ENCODE peak calls at places on chromosomes 2 and 18, in eight cellular contexts. P is left ventricle myocardium inferior; J is neural progenitor cell; F is Peyer's patch; L is effector memory CD4-positive, alpha-beta T cell; H is fibroblast of lung; I is ascending aorta; B is tibial nerve. T is an unnamed sample.

GRCh38 chr2:86221066-86221684 is 21.9 kb downstream of the MRPL35 start:
- DNase-seq in I (no peak), J (peak; percentile 79), L (peak; percentile 7), B (no peak), P (no peak), H (peak; percentile 43), F (no peak), T (no peak)

GRCh38 chr18:42306208-42306980 is 351.4 kb downstream of the PIK3C3 start:
- DNase-seq in L (no peak), I (no peak), B (no peak), F (no peak), J (no peak), H (peak; percentile 24), P (no peak), T (no peak)

GRCh38 chr18:62957885-62958472 is 242.6 kb downstream of the PHLPP1 start:
- DNase-seq in F (no peak), H (peak; percentile 26), J (peak; percentile 55), I (no peak), P (no peak), B (peak; percentile 63), L (peak; percentile 14), T (no peak)

GRCh38 chr2:217108086-217108485 is 248.2 kb upstream of the TNP1 start:
- DNase-seq in P (no peak), F (no peak), B (no peak), J (no peak), I (no peak), H (no peak), L (no peak), T (no peak)

GRCh38 chr2:146734042-146734715 is 1110.7 kb upstream of the ACVR2A start:
- DNase-seq in I (no peak), J (peak; percentile 58), L (no peak), P (no peak), F (no peak), B (no peak), H (peak; percentile 45), T (no peak)

GRCh38 chr2:166417669-166418068 is 41.9 kb upstream of the SCN9A start:
- DNase-seq in I (no peak), L (no peak), P (no peak), J (peak; percentile 21), H (peak; percentile 63), B (no peak), F (no peak), T (no peak)

GRCh38 chr2:134375935-134376334 is 122.1 kb downstream of the MGAT5 start:
- DNase-seq in B (peak; percentile 34), J (peak; percentile 22), I (no peak), F (no peak), H (peak; percentile 78), L (no peak), P (no peak), T (peak; percentile 47)

GRCh38 chr2:96538487-96539214 is 2.1 kb downstream of the ARID5A start:
- DNase-seq in F (peak; percentile 79), H (peak; percentile 50), L (peak; percentile 83), P (peak; percentile 85), B (peak; percentile 88), I (peak; percentile 83), J (peak; percentile 95), T (peak; percentile 94)

GRCh38 chr2:217878865-217879595 is 123.8 kb downstream of the TNS1 start:
- DNase-seq in B (no peak), I (no peak), H (no peak), L (no peak), F (no peak), J (peak; percentile 60), P (no peak), T (peak; percentile 43)

GRCh38 chr2:62202729-62203128 is 6.8 kb downstream of the B3GNT2 start:
- DNase-seq in P (no peak), B (no peak), L (no peak), I (no peak), J (no peak), F (no peak), H (no peak), T (no peak)

DNA sequence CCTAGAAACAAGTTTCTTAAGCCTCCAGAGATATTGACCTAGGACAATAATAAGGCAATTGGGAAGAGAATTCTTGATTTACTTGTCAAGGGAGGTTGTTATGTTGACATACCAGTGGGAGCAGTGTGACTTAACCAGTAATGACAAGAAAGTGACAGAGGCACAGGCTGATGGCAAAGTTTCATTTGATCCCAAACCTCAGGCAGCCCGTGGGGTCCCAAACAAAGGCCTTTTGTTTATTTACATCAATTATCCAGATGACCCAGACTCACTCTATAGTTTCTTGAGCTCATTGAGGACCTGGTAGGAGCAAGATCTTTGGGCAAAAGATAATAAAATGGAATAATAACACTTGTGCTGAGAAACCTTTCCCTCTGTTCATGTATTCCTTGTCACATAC is 336.8 kb downstream of the ARL6IP6 start:
- DNase-seq in B (no peak), L (no peak), I (no peak), H (no peak), P (no peak), F (no peak), J (peak; percentile 54), T (no peak)
- H3K4me1 ChIP-seq in B (no peaks in the 10 kb centered on the region), L (no peaks in the 10 kb centered on the region), I (no peaks in the 10 kb centered on the region), H (no peaks in the 10 kb centered on the region), P (no peaks in the 10 kb centered on the region), F (no peaks in the 10 kb centered on the region), J (peaks cover 17% of the 10 kb centered on the region), T (no peaks in the 10 kb centered on the region)

DNA sequence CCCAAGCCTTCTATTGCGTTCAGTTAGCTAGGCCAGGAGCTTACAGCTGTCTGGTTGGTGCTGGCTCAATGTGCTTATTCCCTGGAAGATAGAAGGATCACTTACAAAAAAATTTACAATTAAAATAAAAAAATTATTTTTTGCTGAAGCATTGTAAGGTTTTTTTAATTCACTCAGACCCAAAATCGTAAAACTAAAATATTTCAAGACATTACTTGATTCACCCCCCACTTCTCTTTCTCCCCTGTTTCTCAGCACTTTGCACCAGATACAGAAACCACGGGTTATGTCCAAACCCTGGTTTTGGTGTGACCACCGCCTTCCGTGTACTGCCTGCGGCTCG is 901 bp upstream of the PTPRM start:
- DNase-seq in F (no peak), L (no peak), H (peak; percentile 6), P (no peak), B (no peak), J (no peak), I (no peak), T (no peak)
- H3K4me3 ChIP-seq in F (peak overlapping the region; percentile 83), L (peak overlapping the region; percentile 25), H (peak overlapping the region; percentile 78), P (peak overlapping the region; percentile 84), B (peak overlapping the region; percentile 47), J (peak overlapping the region; percentile 63), I (peak overlapping the region; percentile 85), T (peak overlapping the region; percentile 84)

DNA sequence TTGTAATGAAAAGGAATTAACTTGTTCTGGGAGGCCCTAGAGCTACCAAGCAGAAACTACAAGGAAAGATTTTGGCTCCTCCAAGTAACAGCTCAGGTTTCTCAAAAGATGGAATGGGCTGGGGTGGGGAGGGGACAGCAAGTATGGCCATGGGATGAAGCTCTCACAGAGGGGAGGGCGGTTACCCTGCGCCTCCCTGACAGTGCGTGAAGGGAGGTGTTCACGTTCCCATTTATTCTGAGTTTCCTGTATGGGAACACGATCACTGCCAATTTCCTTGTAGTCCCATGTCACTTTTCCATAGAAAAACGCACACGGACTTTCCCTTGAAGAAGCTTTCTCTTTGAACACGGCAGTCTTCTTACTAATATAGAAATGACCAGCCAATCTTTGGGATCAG is 17.0 kb downstream of the CDC42EP3 start:
- DNase-seq in F (no peak), J (peak; percentile 31), I (no peak), H (no peak), L (no peak), P (no peak), B (no peak), T (no peak)
- H3K27ac ChIP-seq in F (peak overlapping the region; percentile 74), J (no peak overlapping the region), I (peak overlapping the region; percentile 84), H (peak overlapping the region; percentile 20), L (peak overlapping the region; percentile 64), P (peak overlapping the region; percentile 98), B (peak overlapping the region; percentile 9), T (peak overlapping the region; percentile 94)

DNA sequence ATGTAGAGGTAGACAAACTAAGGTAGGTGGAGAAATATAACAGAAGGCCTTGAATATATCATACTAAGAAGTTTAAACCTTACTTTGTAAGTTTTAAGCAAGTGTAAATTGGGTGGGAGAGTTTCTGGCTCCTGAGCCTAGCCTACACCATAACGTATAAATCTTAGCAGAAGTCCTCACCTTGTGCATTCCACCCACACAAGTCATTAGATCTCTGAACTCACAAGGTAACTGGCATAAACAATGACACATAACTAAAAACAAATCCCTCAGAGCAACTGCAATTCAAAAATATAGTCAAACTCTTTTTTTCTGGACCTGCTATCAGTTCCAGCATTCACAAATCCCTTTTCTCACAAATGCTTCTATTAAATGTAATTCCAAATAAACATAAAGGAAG is 9.4 kb downstream of the REV1 start:
- DNase-seq in H (peak; percentile 41), L (no peak), F (no peak), B (no peak), J (no peak), I (no peak), P (no peak), T (no peak)
- H3K4me1 ChIP-seq in H (peaks cover 2% of the 10 kb centered on the region), L (no peaks in the 10 kb centered on the region), F (peaks cover 1% of the 10 kb centered on the region), B (peaks cover 8% of the 10 kb centered on the region), J (peaks cover 14% of the 10 kb centered on the region), I (peaks cover 4% of the 10 kb centered on the region), P (peaks cover 98% of the 10 kb centered on the region), T (peaks cover 13% of the 10 kb centered on the region)

GRCh38 chr2:132009177-132009873 is 152.4 kb downstream of the ANKRD30BL start:
- DNase-seq in L (no peak), F (no peak), B (no peak), H (no peak), I (no peak), P (no peak), J (no peak), T (no peak)
- H3K4me3 ChIP-seq in L (no peak overlapping the region), F (peak overlapping the region; percentile 40), B (peak overlapping the region; percentile 25), H (no peak overlapping the region), I (peak overlapping the region; percentile 39), P (peak overlapping the region; percentile 55), J (peak overlapping the region; percentile 63), T (peak overlapping the region; percentile 69)

GRCh38 chr18:23428821-23429220 is 24.3 kb upstream of the RIOK3 start:
- DNase-seq in B (no peak), F (no peak), I (no peak), J (no peak), H (no peak), P (no peak), L (no peak), T (no peak)

GRCh38 chr18:23424616-23425015 is 28.5 kb upstream of the RIOK3 start:
- DNase-seq in H (no peak), I (no peak), B (no peak), P (no peak), L (no peak), J (no peak), F (no peak), T (no peak)

GRCh38 chr18:23421277-23421676 is 31.8 kb upstream of the RIOK3 start:
- DNase-seq in H (no peak), F (peak; percentile 67), J (no peak), L (no peak), I (no peak), P (no peak), B (no peak), T (no peak)

GRCh38 chr18:23422751-23423418 is 30.2 kb upstream of the RIOK3 start:
- DNase-seq in J (no peak), F (peak; percentile 86), L (no peak), P (peak; percentile 36), B (no peak), H (peak; percentile 54), I (no peak), T (peak; percentile 47)
- H3K27ac ChIP-seq in J (no peak overlapping the region), F (no peak overlapping the region), L (no peak overlapping the region), P (no peak overlapping the region), B (no peak overlapping the region), H (no peak overlapping the region), I (no peak overlapping the region), T (no peak overlapping the region)

T was measured in right cardiac atrium.